ENCODE peak calls at places on chromosomes 1 and 21, in ten cellular contexts. W, C, A, G, Y, N, H, R, X and P are unnamed samples.

GRCh38 chr1:15305366-15305765 is 58.3 kb downstream of the FHAD1 start:
- DNase-seq in W (no peak), C (peak), A (no peak), G (no peak), Y (peak), N (peak), H (peak), R (peak), X (no peak), P (no peak)

GRCh38 chr1:232127190-232127589 is 500.6 kb downstream of the DISC1 start:
- DNase-seq in W (no peak), C (peak), A (no peak), G (no peak), Y (peak), N (peak), H (peak), R (peak), X (no peak), P (no peak)

GRCh38 chr1:161158316-161159016 is 834 bp upstream of the USP21 start:
- DNase-seq in W (no peak), C (no peak), A (no peak), G (no peak), Y (no peak), N (peak), H (no peak), R (no peak), X (no peak), P (no peak)

GRCh38 chr1:41803656-41804055 is 115.1 kb downstream of the HIVEP3 start:
- DNase-seq in W (no peak), C (no peak), A (no peak), G (no peak), Y (no peak), N (no peak), H (no peak), R (no peak), X (no peak), P (peak)

GRCh38 chr1:6625579-6626149 is 996 bp downstream of the THAP3 start:
- DNase-seq in W (peak), C (peak), A (no peak), G (peak), Y (peak), N (peak), H (peak), R (peak), X (no peak), P (peak)

GRCh38 chr1:197199923-197200467 is 53.5 kb upstream of the ASPM start:
- DNase-seq in W (no peak), C (peak), A (no peak), G (no peak), Y (peak), N (peak), H (no peak), R (no peak), X (no peak), P (peak)

GRCh38 chr1:111603979-111604378 is 15.6 kb upstream of the RAP1A start:
- DNase-seq in W (no peak), C (no peak), A (no peak), G (no peak), Y (no peak), N (no peak), H (no peak), R (no peak), X (no peak), P (peak)

GRCh38 chr1:192580351-192580962 is 4.9 kb downstream of the RGS1 start:
- DNase-seq in W (no peak), C (peak), A (no peak), G (no peak), Y (peak), N (peak), H (peak), R (peak), X (no peak), P (peak)

GRCh38 chr1:6252374-6252710 is 8.4 kb downstream of the HES3 start:
- DNase-seq in W (no peak), C (no peak), A (no peak), G (no peak), Y (no peak), N (no peak), H (no peak), R (no peak), X (no peak), P (no peak)

GRCh38 chr1:85334962-85335361 is 58.5 kb upstream of the BCL10 start:
- DNase-seq in W (no peak), C (peak), A (no peak), G (no peak), Y (peak), N (peak), H (peak), R (peak), X (no peak), P (peak)

GRCh38 chr1:242828199-242828598 is 303.7 kb upstream of the PLD5 start:
- DNase-seq in W (no peak), C (no peak), A (no peak), G (no peak), Y (no peak), N (no peak), H (no peak), R (no peak), X (no peak), P (peak)
- TF ChIP-seq CTCF in W (no peak), C (no peak), A (no peak), G (no peak), Y (no peak), N (no peak), H (no peak), R (no peak), X (no peak), P (peak)

GRCh38 chr1:248421384-248421783 is 18.5 kb downstream of the OR2T1 start:
- DNase-seq in W (no peak), C (no peak), A (no peak), G (no peak), Y (peak), N (peak), H (peak), R (peak), X (no peak), P (no peak)
- H3K4me3 ChIP-seq in W (no peak), C (no peak), A (no peak), G (no peak), Y (no peak), N (no peak), H (no peak), R (no peak), X (no peak), P (no peak)

GRCh38 chr21:25871566-25871965 is 136.8 kb downstream of the GABPA start:
- DNase-seq in W (no peak), C (no peak), A (no peak), G (no peak), Y (no peak), N (no peak), H (no peak), R (no peak), X (no peak), P (peak)
- TF ChIP-seq CTCF in W (no peak), C (peak), A (no peak), G (no peak), Y (peak), N (peak), H (peak), R (no peak), X (no peak), P (peak)

DNA sequence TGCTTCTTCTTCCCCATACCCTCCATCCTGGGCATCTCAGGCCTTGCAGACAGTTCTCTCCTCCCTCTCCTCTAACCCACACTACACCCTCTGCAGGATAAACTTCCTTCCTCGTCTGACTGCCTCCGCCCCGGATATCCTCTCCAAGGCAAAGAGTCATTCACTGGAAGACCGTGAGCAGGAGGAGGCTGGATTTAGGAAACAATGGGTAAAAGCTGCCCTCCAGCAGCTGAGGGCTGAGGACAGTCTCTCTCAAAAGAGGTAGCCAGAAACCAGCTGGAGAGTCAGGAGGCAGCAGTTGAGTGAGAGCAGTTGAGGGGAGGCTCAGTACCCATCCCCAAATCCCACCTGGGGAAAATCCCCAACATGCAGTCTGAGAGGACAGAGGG is 1.4 kb downstream of the CSRP1 start:
- DNase-seq in W (peak), C (peak), A (no peak), G (peak), Y (peak), N (peak), H (peak), R (peak), X (no peak), P (no peak)
- H3K4me3 ChIP-seq in W (peak), C (peak), A (peak), G (no peak), Y (peak), N (peak), H (peak), R (peak), X (peak), P (peak)

DNA sequence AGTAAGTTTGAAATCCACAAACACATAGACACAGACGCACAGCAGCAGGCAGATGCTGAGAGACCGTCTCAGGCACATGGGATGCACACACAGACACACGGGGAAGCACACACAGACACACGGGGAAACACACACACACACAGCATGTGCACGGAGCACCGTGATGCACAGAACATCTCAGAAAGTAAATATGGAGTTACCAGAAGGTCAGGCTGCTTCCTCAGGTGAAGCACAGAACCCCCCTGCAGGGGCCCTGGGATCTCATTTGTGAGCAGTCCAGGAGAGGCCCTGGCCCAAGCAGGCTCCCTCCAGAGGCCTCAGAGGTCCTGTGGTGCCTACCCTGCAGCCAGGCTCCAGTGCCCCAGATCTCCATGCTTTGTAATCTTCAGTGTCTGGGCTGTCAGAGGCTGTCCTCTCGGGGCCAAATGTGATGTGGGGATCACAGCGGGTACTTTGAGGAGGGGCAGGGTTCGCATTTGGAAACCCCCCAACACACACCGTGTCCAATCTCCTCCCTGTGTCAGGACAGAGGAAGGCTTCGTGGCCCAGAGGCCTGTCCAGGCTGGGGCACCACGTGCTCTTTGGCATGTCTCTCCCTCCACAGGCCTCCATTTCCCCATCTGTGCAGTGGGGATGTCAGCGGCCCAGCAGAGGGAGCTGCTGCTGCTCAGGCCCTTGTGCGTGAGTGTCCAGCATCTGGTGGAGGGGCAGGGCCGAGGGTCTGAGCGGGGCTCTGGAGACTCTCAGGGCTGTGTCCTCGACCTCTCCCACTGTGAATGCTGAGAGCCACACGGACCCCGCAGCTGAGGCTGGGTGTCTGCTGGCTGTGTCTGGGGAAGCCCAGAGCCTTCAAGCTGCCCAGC is 23.0 kb upstream of the PRSS38 start:
- DNase-seq in W (no peak), C (no peak), A (no peak), G (no peak), Y (no peak), N (no peak), H (no peak), R (no peak), X (no peak), P (no peak)
- TF ChIP-seq CTCF in W (no peak), C (peak), A (no peak), G (no peak), Y (no peak), N (peak), H (peak), R (peak), X (no peak), P (no peak)

DNA sequence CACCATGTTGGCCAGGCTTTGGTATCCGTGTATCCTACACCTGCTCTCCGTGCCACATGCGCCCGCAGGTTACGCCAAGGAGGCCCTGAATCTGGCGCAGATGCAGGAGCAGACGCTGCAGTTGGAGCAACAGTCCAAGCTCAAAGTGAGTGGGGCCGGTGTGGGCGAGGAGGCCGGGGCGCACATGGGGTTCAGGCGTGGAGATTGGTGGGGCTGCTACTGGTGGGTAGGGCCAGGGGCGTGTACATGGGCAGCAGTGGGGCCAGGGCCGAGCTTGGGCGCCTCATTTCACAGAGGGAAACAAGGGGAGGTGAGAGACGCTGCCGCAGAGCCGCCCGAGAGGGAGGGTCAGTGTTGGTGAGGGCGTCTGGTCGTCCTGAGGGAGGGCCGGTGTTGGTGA is 5.6 kb downstream of the ATAD3B start:
- DNase-seq in W (no peak), C (no peak), A (no peak), G (no peak), Y (no peak), N (no peak), H (no peak), R (no peak), X (no peak), P (no peak)
- H3K4me3 ChIP-seq in W (no peak), C (no peak), A (no peak), G (no peak), Y (no peak), N (no peak), H (no peak), R (no peak), X (no peak), P (no peak)

DNA sequence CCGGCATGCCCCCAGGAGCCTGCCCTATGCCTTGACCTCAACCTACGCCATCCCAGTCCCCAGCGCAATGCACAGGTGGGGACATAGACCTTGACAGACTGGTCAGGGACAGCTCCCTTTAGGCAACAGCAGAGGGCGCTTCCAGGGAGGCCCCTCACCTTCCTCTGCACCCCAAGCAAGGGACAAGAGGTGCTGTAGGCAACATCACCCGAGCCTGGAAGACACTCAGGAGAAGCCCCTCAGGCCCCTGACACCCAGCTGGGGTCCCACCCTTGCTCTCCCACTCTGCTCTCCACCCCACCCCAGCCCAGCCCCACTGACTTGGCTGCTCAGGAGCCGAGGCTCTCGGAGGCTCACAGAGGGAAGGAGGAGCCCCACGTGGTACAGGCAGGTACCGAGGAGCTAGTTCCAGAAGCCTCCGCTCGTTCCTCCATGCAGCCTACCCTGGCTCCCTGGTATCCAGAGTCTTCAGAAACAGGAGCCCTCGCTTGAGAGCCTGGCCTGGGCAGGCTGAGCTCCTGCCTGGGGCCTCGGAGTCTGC is 2.4 kb upstream of the WNT3A start:
- DNase-seq in W (no peak), C (peak), A (peak), G (no peak), Y (peak), N (peak), H (no peak), R (no peak), X (no peak), P (peak)
- TF ChIP-seq CTCF in W (peak), C (peak), A (peak), G (peak), Y (peak), N (peak), H (peak), R (peak), X (peak), P (peak)

GRCh38 chr1:31581821-31582810 is 5.8 kb downstream of the TINAGL1 start:
- DNase-seq in W (no peak), C (peak), A (no peak), G (no peak), Y (peak), N (no peak), H (no peak), R (no peak), X (no peak), P (no peak)

GRCh38 chr1:31584869-31585735 is 8.8 kb downstream of the TINAGL1 start:
- DNase-seq in W (no peak), C (no peak), A (no peak), G (no peak), Y (no peak), N (no peak), H (no peak), R (no peak), X (no peak), P (no peak)

GRCh38 chr1:31585736-31586365 is 9.5 kb downstream of the TINAGL1 start:
- DNase-seq in W (no peak), C (no peak), A (no peak), G (no peak), Y (no peak), N (no peak), H (no peak), R (no peak), X (no peak), P (no peak)

GRCh38 chr1:31583082-31583994 is 7.0 kb downstream of the TINAGL1 start:
- DNase-seq in W (peak), C (no peak), A (peak), G (no peak), Y (no peak), N (peak), H (no peak), R (no peak), X (peak), P (no peak)

DNA sequence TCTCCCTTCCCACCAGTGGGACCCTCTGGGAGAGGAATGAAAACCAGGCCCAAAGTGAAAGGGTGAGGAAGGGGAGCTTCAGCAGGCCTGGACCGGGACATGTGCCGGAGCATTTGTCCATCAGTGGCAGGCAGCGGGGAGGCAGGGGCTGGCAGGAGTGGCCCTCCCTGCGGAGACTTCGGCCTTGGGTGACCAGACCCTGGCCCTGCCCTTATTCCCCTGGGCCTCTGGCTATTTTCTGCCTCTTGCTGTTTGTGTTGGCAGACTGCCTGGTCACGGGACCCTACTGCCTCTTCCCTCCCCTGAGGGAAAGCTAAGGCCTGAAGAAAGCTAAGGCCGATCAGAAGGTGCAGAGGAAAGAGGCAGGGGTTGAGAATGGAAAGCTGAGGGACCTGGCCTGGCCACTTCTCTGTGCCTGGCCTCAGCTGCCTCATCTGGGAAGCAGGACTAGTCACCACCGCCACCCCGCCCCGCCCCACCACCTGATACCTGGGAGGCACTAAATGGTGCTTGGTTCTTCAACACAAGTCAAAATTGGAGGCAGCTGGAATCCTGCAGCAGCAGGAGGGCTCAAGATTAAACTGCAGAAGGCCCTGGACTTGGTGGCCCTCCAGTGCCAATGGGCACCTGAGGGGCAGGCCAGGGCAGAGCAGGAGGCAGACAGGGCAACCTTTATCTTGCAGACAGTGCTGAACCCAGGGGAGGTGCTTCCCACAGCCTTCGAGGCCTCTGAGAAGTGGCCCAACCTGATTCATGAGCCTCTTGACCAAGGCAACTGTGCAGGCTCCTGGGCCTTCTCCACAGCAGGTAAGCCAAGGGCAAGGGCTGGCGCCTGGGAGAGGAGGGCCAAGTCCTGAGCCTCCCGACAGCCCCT is 7.9 kb downstream of the TINAGL1 start:
- DNase-seq in W (peak), C (no peak), A (peak), G (peak), Y (peak), N (peak), H (peak), R (no peak), X (peak), P (no peak)
- H3K4me3 ChIP-seq in W (no peak), C (no peak), A (peak), G (no peak), Y (no peak), N (no peak), H (no peak), R (no peak), X (peak), P (no peak)

DNA sequence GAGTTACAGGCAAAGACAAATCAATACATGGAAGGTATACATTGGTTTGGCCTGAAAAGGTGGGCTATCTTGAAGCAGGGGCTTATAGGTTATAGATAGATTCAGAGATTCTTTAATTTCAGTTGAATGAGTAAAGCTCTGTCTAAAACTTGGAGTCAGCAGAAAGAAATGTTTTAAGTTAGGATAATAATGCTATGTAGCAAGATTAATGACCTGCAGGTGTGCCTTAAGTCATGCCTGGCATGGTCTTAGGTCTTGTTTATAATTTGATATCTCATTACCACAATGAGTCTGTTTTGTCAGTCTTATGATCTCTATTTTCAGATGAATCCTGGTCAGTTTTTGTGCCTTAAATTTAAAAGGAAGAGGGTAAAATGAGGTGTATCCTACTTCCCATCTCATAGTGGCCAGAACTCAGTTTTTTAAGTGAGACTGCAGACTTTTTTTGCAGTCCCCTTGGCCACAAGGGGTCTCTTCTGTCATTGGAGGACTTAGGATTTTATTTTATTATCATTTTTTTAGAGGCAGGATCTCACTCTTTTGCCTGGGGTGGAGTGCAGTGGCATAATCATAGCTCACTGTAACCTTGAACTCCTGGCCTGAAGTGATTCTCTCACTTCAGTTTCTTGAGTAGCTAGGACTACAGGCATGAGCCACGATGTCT is 21.3 kb upstream of the PGBD2 start:
- DNase-seq in W (no peak), C (no peak), A (no peak), G (no peak), Y (no peak), N (no peak), H (no peak), R (peak), X (no peak), P (no peak)
- TF ChIP-seq CTCF in W (no peak), C (no peak), A (no peak), G (no peak), Y (no peak), N (peak), H (peak), R (no peak), X (no peak), P (no peak)